ENCODE peak calls at places on chromosomes 16 and 17, in five cellular contexts. L is K562, B is upper lobe of left lung, P is HepG2, E is GM12878. X is an unnamed sample.

GRCh38 chr16:4500283-4500682 is 24.1 kb downstream of the HMOX2 start:
- ATAC-seq in E (no peak), L (no peak), B (peak; percentile 73), P (peak; percentile 80), X (peak; percentile 88)

GRCh38 chr16:66487580-66488235 is 60.6 kb downstream of the BEAN1 start:
- ATAC-seq in L (no peak), E (no peak), P (peak; percentile 9), B (no peak), X (no peak)

GRCh38 chr17:29085223-29085622 is 42.3 kb downstream of the PIPOX start:
- ATAC-seq in E (no peak), L (no peak), B (no peak), P (no peak), X (no peak)

GRCh38 chr16:48608452-48608851 is 1.5 kb downstream of the N4BP1 start:
- ATAC-seq in B (peak; percentile 24), E (peak; percentile 53), L (no peak), P (no peak), X (no peak)

GRCh38 chr17:57109393-57110151 is 24.5 kb downstream of the AKAP1 start:
- ATAC-seq in P (peak; percentile 37), E (no peak), B (no peak), L (peak; percentile 36), X (peak; percentile 51)

GRCh38 chr17:9977175-9977574 is 72.1 kb upstream of the RCVRN start:
- ATAC-seq in L (no peak), E (peak; percentile 68), B (no peak), P (no peak), X (peak; percentile 37)

GRCh38 chr16:80167657-80168056 is 373.1 kb upstream of the DYNLRB2 start:
- ATAC-seq in B (peak; percentile 51), L (no peak), P (no peak), E (no peak), X (no peak)

GRCh38 chr17:71098071-71098470 is 928.7 kb downstream of the KCNJ2 start:
- ATAC-seq in E (no peak), L (no peak), P (no peak), B (no peak), X (no peak)

GRCh38 chr17:29549169-29549935 is 17.5 kb downstream of the ABHD15 start:
- ATAC-seq in E (peak; percentile 92), P (no peak), B (no peak), L (no peak), X (no peak)

GRCh38 chr16:23027386-23027785 is 121.9 kb downstream of the USP31 start:
- ATAC-seq in E (no peak), L (no peak), B (no peak), P (no peak), X (no peak)

GRCh38 chr16:46885960-46886763 is 2.0 kb downstream of the GPT2 start:
- ATAC-seq in B (no peak), E (no peak), P (no peak), L (no peak), X (no peak)

GRCh38 chr17:28472871-28473497 is 460 bp upstream of the SLC13A2 start:
- ATAC-seq in B (no peak), P (no peak), L (no peak), E (no peak), X (no peak)

GRCh38 chr17:5198472-5198871 is 6.8 kb upstream of the ZNF594 start:
- ATAC-seq in P (no peak), B (no peak), L (no peak), E (peak; percentile 69), X (no peak)

GRCh38 chr17:19955099-19955498 is 22.5 kb downstream of the AKAP10 start:
- ATAC-seq in B (no peak), P (no peak), E (no peak), L (no peak), X (no peak)

GRCh38 chr16:51556694-51557327 is 405.7 kb upstream of the SALL1 start:
- ATAC-seq in P (no peak), E (no peak), B (no peak), L (no peak), X (peak; percentile 41)

GRCh38 chr17:44911133-44912001 is 3.9 kb downstream of the GFAP start:
- ATAC-seq in L (peak; percentile 91), P (peak; percentile 86), E (peak; percentile 91), B (peak; percentile 45), X (peak; percentile 44)

GRCh38 chr17:77898521-77899434 is 59.7 kb upstream of the TNRC6C start:
- ATAC-seq in B (no peak), P (no peak), L (peak; percentile 68), E (no peak), X (no peak)

GRCh38 chr17:78332991-78333390 is 26.9 kb downstream of the SOCS3 start:
- ATAC-seq in P (no peak), B (no peak), E (no peak), L (no peak), X (no peak)

GRCh38 chr17:60562421-60562820 is 36.4 kb upstream of the APPBP2 start:
- ATAC-seq in B (no peak), E (no peak), P (no peak), L (no peak), X (no peak)

GRCh38 chr17:80475949-80476876 is at the start of gene NPTX1:
- ATAC-seq in E (peak; percentile 28), P (peak; percentile 35), B (no peak), L (no peak), X (peak; percentile 25)

GRCh38 chr17:29214215-29215146 is 32.2 kb upstream of the CRYBA1 start:
- ATAC-seq in E (no peak), B (no peak), L (no peak), P (no peak), X (no peak)

GRCh38 chr16:46859719-46860152 is 24.4 kb upstream of the GPT2 start:
- ATAC-seq in P (peak; percentile 51), L (peak; percentile 81), B (no peak), E (peak; percentile 12), X (no peak)

GRCh38 chr17:17906418-17907215 is 65.6 kb downstream of the TOM1L2 start:
- ATAC-seq in B (no peak), E (no peak), L (no peak), P (no peak), X (no peak)

GRCh38 chr17:52383493-52384100 is 225.1 kb upstream of the CA10 start:
- ATAC-seq in E (peak; percentile 73), B (peak; percentile 76), L (peak; percentile 43), P (peak; percentile 98), X (peak; percentile 36)

GRCh38 chr17:77479372-77479781 is 338.6 kb downstream of the SEC14L1 start:
- ATAC-seq in L (no peak), B (no peak), P (no peak), E (no peak), X (no peak)

GRCh38 chr16:3863587-3863986 is 16.9 kb downstream of the CREBBP start:
- ATAC-seq in P (peak; percentile 59), B (no peak), E (no peak), L (peak; percentile 76), X (no peak)

GRCh38 chr17:74407384-74407783 is 24.5 kb upstream of the GPRC5C start:
- ATAC-seq in E (no peak), L (peak; percentile 31), P (no peak), B (no peak), X (no peak)

GRCh38 chr17:36602924-36603384 is 1.6 kb downstream of the MRM1 start:
- ATAC-seq in E (peak; percentile 41), P (no peak), B (no peak), L (peak; percentile 29), X (no peak)

GRCh38 chr17:8253801-8254200 is 4.7 kb downstream of the PFAS start:
- ATAC-seq in B (peak; percentile 47), P (no peak), E (no peak), L (peak; percentile 53), X (no peak)

GRCh38 chr17:4986403-4986802 is 1.1 kb downstream of the CAMTA2 start:
- ATAC-seq in L (no peak), E (no peak), P (peak; percentile 54), B (no peak), X (peak; percentile 11)

GRCh38 chr17:78890111-78890897 is 12.7 kb downstream of the CEP295NL start:
- ATAC-seq in B (no peak), E (peak; percentile 41), P (no peak), L (no peak), X (peak; percentile 28)

GRCh38 chr17:40450175-40450574 is 6.9 kb downstream of the IGFBP4 start:
- ATAC-seq in L (peak; percentile 86), B (no peak), P (no peak), E (peak; percentile 69), X (no peak)
- H3K4me3 ChIP-seq in L (no peak overlapping the region), B (no peak overlapping the region), P (no peak overlapping the region), E (no peak overlapping the region), X (no peak overlapping the region)

GRCh38 chr16:67926181-67926742 is 5.4 kb downstream of the CTRL start:
- ATAC-seq in P (peak; percentile 43), L (no peak), E (peak; percentile 24), B (no peak), X (no peak)
- TF ChIP-seq POLR2A in P (no peak), L (no peak), E (no peak), B (no peak), X (no peak)

GRCh38 chr17:37710344-37710886 is 34.4 kb downstream of the HNF1B start:
- ATAC-seq in L (peak; percentile 53), E (no peak), P (peak; percentile 54), B (peak; percentile 45), X (no peak)

GRCh38 chr17:37714897-37715296 is 30.0 kb downstream of the HNF1B start:
- ATAC-seq in P (no peak), B (no peak), E (no peak), L (no peak), X (no peak)

GRCh38 chr17:37713624-37714023 is 31.2 kb downstream of the HNF1B start:
- ATAC-seq in L (no peak), B (peak; percentile 52), E (no peak), P (no peak), X (no peak)

GRCh38 chr17:37711113-37711512 is 33.7 kb downstream of the HNF1B start:
- ATAC-seq in B (no peak), L (no peak), P (no peak), E (no peak), X (no peak)

GRCh38 chr17:37713028-37713431 is 31.8 kb downstream of the HNF1B start:
- ATAC-seq in P (peak; percentile 18), E (no peak), L (no peak), B (no peak), X (no peak)
- TF ChIP-seq POLR2AphosphoS5 in P (no peak), E (no peak), L (no peak), B (no peak), X (no peak)

GRCh38 chr16:58325941-58326340 is 31.1 kb upstream of the PRSS54 start:
- ATAC-seq in B (no peak), P (no peak), E (no peak), L (no peak), X (no peak)

GRCh38 chr16:58329147-58329546 is 34.3 kb upstream of the PRSS54 start:
- ATAC-seq in P (no peak), B (peak; percentile 51), E (no peak), L (no peak), X (no peak)

DNA sequence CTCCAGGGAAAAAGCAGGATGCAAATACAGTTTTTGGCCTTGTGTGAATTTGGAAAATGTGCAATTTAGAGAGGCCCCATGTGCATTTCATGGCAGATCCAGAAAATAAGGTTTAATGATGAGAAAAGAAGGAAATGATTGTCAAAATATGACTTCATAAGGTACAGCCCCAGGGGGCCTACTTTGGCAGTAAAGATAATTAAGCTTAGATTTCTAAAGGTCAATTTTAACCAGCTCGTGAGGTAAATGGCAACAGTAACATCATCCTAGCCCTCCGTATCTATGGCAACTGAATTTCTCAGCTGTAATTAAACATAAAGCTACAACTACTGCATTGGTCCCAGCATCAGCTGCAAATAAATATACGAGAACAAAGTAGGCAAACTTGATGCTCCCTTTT is 30.0 kb upstream of the PRSS54 start:
- ATAC-seq in P (no peak), L (no peak), E (no peak), B (no peak), X (no peak)
- H3K4me3 ChIP-seq in P (no peak overlapping the region), L (no peak overlapping the region), E (no peak overlapping the region), B (no peak overlapping the region), X (no peak overlapping the region)

GRCh38 chr16:85799497-85800320 is at the start of the genes COX4I1 and EMC8:
- ATAC-seq in P (peak; percentile 88), L (peak; percentile 97), B (peak; percentile 95), E (peak; percentile 95), X (peak; percentile 99)
- TF ChIP-seq POLR2A in P (peak; percentile 65), L (peak; percentile 95), B (no peak), E (peak; percentile 98), X (peak; percentile 70)